ENCODE peak calls at places on chromosome 10, in ten cellular contexts. U is vagina, K is psoas muscle, N is BE2C, V is right lobe of liver, L is transverse colon, Y is ascending aorta, C is neural progenitor cell, T is kidney, M is colonic mucosa. F is an unnamed sample.

GRCh38 chr10:73891585-73891984 is 17.2 kb upstream of the CAMK2G start:
- DNase-seq in Y (no peak), C (no peak), N (no peak), K (no peak), U (no peak), M (no peak), V (no peak), T (no peak), L (no peak), F (no peak)

GRCh38 chr10:118042336-118042735 is 4.4 kb downstream of the RAB11FIP2 start:
- DNase-seq in L (no peak), U (no peak), T (no peak), K (no peak), M (no peak), N (no peak), V (no peak), C (no peak), Y (no peak), F (no peak)

GRCh38 chr10:79941585-79942210 is 7.2 kb downstream of the SFTPD start:
- DNase-seq in T (no peak), V (no peak), Y (no peak), L (no peak), M (no peak), N (no peak), U (peak; percentile 76), K (no peak), C (no peak), F (no peak)

GRCh38 chr10:124896751-124897150 is 45.2 kb upstream of the ZRANB1 start:
- DNase-seq in L (no peak), M (no peak), C (peak; percentile 67), T (no peak), N (no peak), U (no peak), V (peak; percentile 7), Y (no peak), K (no peak), F (no peak)

GRCh38 chr10:28533571-28534304 is 820 bp downstream of the WAC start:
- DNase-seq in V (peak; percentile 81), T (peak; percentile 90), N (peak; percentile 72), C (peak; percentile 79), K (peak; percentile 84), U (peak; percentile 88), M (peak; percentile 79), L (peak; percentile 74), Y (peak; percentile 14), F (peak; percentile 84)

GRCh38 chr10:74081192-74081803 is 69.3 kb downstream of the AP3M1 start:
- DNase-seq in K (no peak), Y (no peak), T (no peak), U (no peak), N (peak; percentile 40), L (peak; percentile 42), C (peak; percentile 64), M (peak; percentile 36), V (no peak), F (no peak)

GRCh38 chr10:89118091-89118490 is 89.0 kb downstream of the CH25H start:
- DNase-seq in C (no peak), T (no peak), V (no peak), U (no peak), K (no peak), Y (no peak), M (no peak), N (no peak), L (no peak), F (no peak)

GRCh38 chr10:51422311-51423120 is 276.9 kb downstream of the CSTF2T start:
- DNase-seq in T (peak; percentile 60), V (peak; percentile 48), C (peak; percentile 66), Y (no peak), N (peak; percentile 43), K (no peak), U (no peak), M (peak; percentile 69), L (peak; percentile 63), F (peak; percentile 65)

GRCh38 chr10:46283217-46283944 is 3.4 kb upstream of the ANTXRL start:
- DNase-seq in T (no peak), Y (no peak), L (peak; percentile 3), U (peak; percentile 78), K (no peak), C (no peak), N (no peak), M (no peak), V (peak; percentile 38), F (no peak)

DNA sequence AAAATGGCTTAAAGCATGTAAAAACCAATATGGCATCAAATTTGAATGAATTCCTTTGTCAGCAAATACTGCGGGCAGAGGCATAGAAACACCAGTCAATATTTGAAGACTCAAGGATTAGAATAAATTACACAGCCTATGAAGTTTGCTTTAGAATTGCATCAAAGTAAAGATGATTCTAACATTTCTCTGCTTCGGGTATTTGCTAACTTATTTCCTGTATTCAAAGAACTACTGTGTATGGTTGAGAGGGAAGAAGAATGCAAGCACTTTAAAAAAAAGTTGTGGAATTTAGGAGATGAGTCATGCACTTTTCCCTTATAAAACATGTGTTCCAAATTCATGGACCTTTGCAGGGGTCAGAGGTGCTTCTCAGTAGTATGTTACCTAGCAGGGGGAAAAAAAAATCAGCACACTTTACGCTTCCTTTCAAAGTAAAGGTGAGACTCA is 90.1 kb downstream of the PIP4K2A start:
- DNase-seq in V (no peak), N (no peak), K (no peak), M (no peak), U (no peak), L (no peak), C (no peak), Y (no peak), T (no peak), F (no peak)
- H3K4me1 ChIP-seq in V (no peaks in the 10 kb centered on the region), N (peaks cover 35% of the 10 kb centered on the region), K (peaks cover 13% of the 10 kb centered on the region), M (no peaks in the 10 kb centered on the region), U (peaks cover 31% of the 10 kb centered on the region), L (peaks cover 12% of the 10 kb centered on the region), C (peaks cover 18% of the 10 kb centered on the region), Y (peaks cover 41% of the 10 kb centered on the region), T (peaks cover 20% of the 10 kb centered on the region), F (peaks cover 19% of the 10 kb centered on the region)

GRCh38 chr10:63716174-63716573 is 195.0 kb downstream of the REEP3 start:
- DNase-seq in C (no peak), N (no peak), M (no peak), U (no peak), K (no peak), V (no peak), T (no peak), L (no peak), Y (no peak), F (no peak)
- H3K36me3 ChIP-seq in C (no peaks in the 10 kb centered on the region), N (no peaks in the 10 kb centered on the region), M (no peaks in the 10 kb centered on the region), U (no peaks in the 10 kb centered on the region), K (no peaks in the 10 kb centered on the region), V (no peaks in the 10 kb centered on the region), T (no peaks in the 10 kb centered on the region), L (no peaks in the 10 kb centered on the region), Y (no peaks in the 10 kb centered on the region), F (no peaks in the 10 kb centered on the region)

GRCh38 chr10:65571011-65571570 is 1354.7 kb upstream of the LRRTM3 start:
- DNase-seq in M (peak; percentile 26), U (no peak), T (no peak), V (no peak), C (peak; percentile 20), N (peak; percentile 14), L (no peak), K (no peak), Y (no peak), F (no peak)
- TF ChIP-seq CTCF in M (no peak), U (no peak), T (no peak), V (no peak), C (no peak), N (no peak), L (no peak), K (no peak), Y (no peak), F (no peak)

DNA sequence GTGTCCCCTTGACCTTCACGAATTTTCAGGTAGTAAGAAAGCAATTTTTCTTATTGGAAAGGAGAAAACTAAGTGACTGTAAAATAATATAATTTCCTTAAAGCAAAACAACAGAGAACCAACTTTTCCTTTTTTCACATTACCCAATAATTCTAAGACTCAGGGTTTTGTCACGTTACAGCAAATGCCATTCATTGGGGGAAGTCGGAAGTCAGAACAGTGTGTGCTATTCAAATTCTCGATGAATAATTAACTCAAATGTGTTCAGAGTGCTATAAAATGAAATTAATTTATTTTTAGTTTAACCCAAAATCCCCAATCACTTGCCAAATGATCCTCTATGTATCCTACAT is 40.0 kb downstream of the DIP2C start:
- DNase-seq in L (no peak), M (no peak), U (no peak), K (no peak), T (no peak), C (no peak), Y (no peak), V (no peak), N (no peak), F (no peak)
- H3K4me1 ChIP-seq in L (peaks cover 8% of the 10 kb centered on the region), M (no peaks in the 10 kb centered on the region), U (peaks cover 31% of the 10 kb centered on the region), K (peaks cover 37% of the 10 kb centered on the region), T (peaks cover 16% of the 10 kb centered on the region), C (peaks cover 5% of the 10 kb centered on the region), Y (peaks cover 12% of the 10 kb centered on the region), V (no peaks in the 10 kb centered on the region), N (no peaks in the 10 kb centered on the region), F (peaks cover 7% of the 10 kb centered on the region)

GRCh38 chr10:23120001-23120934 is 24.9 kb downstream of the MSRB2 start:
- DNase-seq in U (no peak), T (no peak), V (no peak), Y (no peak), C (no peak), L (no peak), M (no peak), N (peak; percentile 67), K (no peak), F (no peak)

GRCh38 chr10:23111679-23112286 is 16.4 kb downstream of the MSRB2 start:
- DNase-seq in M (no peak), C (no peak), T (no peak), K (no peak), L (no peak), U (no peak), Y (no peak), V (no peak), N (no peak), F (no peak)

GRCh38 chr10:23114228-23114850 is 19.0 kb downstream of the MSRB2 start:
- DNase-seq in K (no peak), M (no peak), C (no peak), L (no peak), T (no peak), U (no peak), N (no peak), V (no peak), Y (no peak), F (no peak)

GRCh38 chr10:23121135-23121534 is 25.8 kb downstream of the MSRB2 start:
- DNase-seq in N (no peak), L (no peak), V (no peak), C (no peak), U (no peak), T (no peak), M (no peak), K (no peak), Y (no peak), F (no peak)

GRCh38 chr10:23116696-23117095 is 21.3 kb downstream of the MSRB2 start:
- DNase-seq in U (no peak), L (no peak), T (no peak), M (no peak), C (no peak), N (no peak), K (no peak), Y (no peak), V (no peak), F (no peak)
- H3K36me3 ChIP-seq in U (no peaks in the 10 kb centered on the region), L (no peaks in the 10 kb centered on the region), T (peaks cover 32% of the 10 kb centered on the region), M (no peaks in the 10 kb centered on the region), C (no peaks in the 10 kb centered on the region), N (peaks cover 3% of the 10 kb centered on the region), K (peaks cover 10% of the 10 kb centered on the region), Y (peaks cover 61% of the 10 kb centered on the region), V (peaks cover 2% of the 10 kb centered on the region), F (no peaks in the 10 kb centered on the region)

GRCh38 chr10:2839081-2839725 is 228.1 kb upstream of the PFKP start:
- DNase-seq in M (peak; percentile 44), L (peak; percentile 41), V (no peak), U (no peak), N (peak; percentile 37), K (no peak), Y (no peak), C (peak; percentile 72), T (no peak), F (peak; percentile 72)
- TF ChIP-seq CTCF in M (peak; percentile 50), L (peak; percentile 59), V (peak; percentile 48), U (no peak), N (peak; percentile 46), K (peak; percentile 35), Y (peak; percentile 20), C (peak; percentile 71), T (peak; percentile 67), F (peak; percentile 31)